ENCODE peak calls at places on chromosomes 13 and 19, in five cellular contexts. One of them, this sample, is unnamed.
A peak's percentile ranks its signal among the peaks of the same experiment; 100 is the strongest.

GRCh38 chr19:29387586-29387985 is 138.2 kb upstream of the VSTM2B start:
- DNase-seq in activated T-helper 1 cell treated with anti-CD3 and anti-CD28 coated beads, Interleukin-12 subunit alpha, Interleukin-12 subunit beta, Interleukin-2, Interleukin-4 antibody, amounts not matched to agents 30 ng/mL and 10 ng/mL and 1 ng/mL, durations not matched to agents 14 hours and 24 hours and 36 hours: no peak
- DNase-seq in head of caudate nucleus: no peak
- DNase-seq in stimulated activated CD4-positive, alpha-beta T cell treated with anti-CD3 and anti-CD28 coated beads, Interleukin-12 subunit alpha, Interleukin-12 subunit beta, amount 100 ng/mL, for 48 hours: no peak
- DNase-seq in NAMALWA: no peak
- DNase-seq in this sample: no peak

GRCh38 chr19:23774156-23774971 is 15.7 kb upstream of the ZNF681 start:
- DNase-seq in NAMALWA: no peak
- DNase-seq in stimulated activated CD4-positive, alpha-beta T cell treated with anti-CD3 and anti-CD28 coated beads, Interleukin-12 subunit alpha, Interleukin-12 subunit beta, amount 100 ng/mL, for 48 hours: no peak
- DNase-seq in activated T-helper 1 cell treated with anti-CD3 and anti-CD28 coated beads, Interleukin-12 subunit alpha, Interleukin-12 subunit beta, Interleukin-2, Interleukin-4 antibody, amounts not matched to agents 30 ng/mL and 10 ng/mL and 1 ng/mL, durations not matched to agents 14 hours and 24 hours and 36 hours: no peak
- DNase-seq in head of caudate nucleus: no peak
- DNase-seq in this sample: peak; percentile 65

GRCh38 chr19:41705393-41706174 is 2.8 kb upstream of the CEACAM5 start:
- DNase-seq in activated T-helper 1 cell treated with anti-CD3 and anti-CD28 coated beads, Interleukin-12 subunit alpha, Interleukin-12 subunit beta, Interleukin-2, Interleukin-4 antibody, amounts not matched to agents 30 ng/mL and 10 ng/mL and 1 ng/mL, durations not matched to agents 14 hours and 24 hours and 36 hours: no peak
- DNase-seq in NAMALWA: peak; percentile 35
- DNase-seq in head of caudate nucleus: no peak
- DNase-seq in stimulated activated CD4-positive, alpha-beta T cell treated with anti-CD3 and anti-CD28 coated beads, Interleukin-12 subunit alpha, Interleukin-12 subunit beta, amount 100 ng/mL, for 48 hours: peak; percentile 19
- DNase-seq in this sample: no peak

GRCh38 chr13:89951341-89951740 is 1396.1 kb upstream of the MIR17HG start:
- DNase-seq in NAMALWA: no peak
- DNase-seq in stimulated activated CD4-positive, alpha-beta T cell treated with anti-CD3 and anti-CD28 coated beads, Interleukin-12 subunit alpha, Interleukin-12 subunit beta, amount 100 ng/mL, for 48 hours: no peak
- DNase-seq in head of caudate nucleus: no peak
- DNase-seq in activated T-helper 1 cell treated with anti-CD3 and anti-CD28 coated beads, Interleukin-12 subunit alpha, Interleukin-12 subunit beta, Interleukin-2, Interleukin-4 antibody, amounts not matched to agents 30 ng/mL and 10 ng/mL and 1 ng/mL, durations not matched to agents 14 hours and 24 hours and 36 hours: no peak
- DNase-seq in this sample: no peak

GRCh38 chr13:62643799-62644484 is 1228.3 kb upstream of the PCDH20 start:
- DNase-seq in stimulated activated CD4-positive, alpha-beta T cell treated with anti-CD3 and anti-CD28 coated beads, Interleukin-12 subunit alpha, Interleukin-12 subunit beta, amount 100 ng/mL, for 48 hours: no peak
- DNase-seq in head of caudate nucleus: no peak
- DNase-seq in NAMALWA: peak; percentile 88
- DNase-seq in activated T-helper 1 cell treated with anti-CD3 and anti-CD28 coated beads, Interleukin-12 subunit alpha, Interleukin-12 subunit beta, Interleukin-2, Interleukin-4 antibody, amounts not matched to agents 30 ng/mL and 10 ng/mL and 1 ng/mL, durations not matched to agents 14 hours and 24 hours and 36 hours: no peak
- DNase-seq in this sample: no peak

GRCh38 chr13:92967923-92968322 is 258.7 kb upstream of the GPC6 start:
- DNase-seq in stimulated activated CD4-positive, alpha-beta T cell treated with anti-CD3 and anti-CD28 coated beads, Interleukin-12 subunit alpha, Interleukin-12 subunit beta, amount 100 ng/mL, for 48 hours: no peak
- DNase-seq in NAMALWA: no peak
- DNase-seq in activated T-helper 1 cell treated with anti-CD3 and anti-CD28 coated beads, Interleukin-12 subunit alpha, Interleukin-12 subunit beta, Interleukin-2, Interleukin-4 antibody, amounts not matched to agents 30 ng/mL and 10 ng/mL and 1 ng/mL, durations not matched to agents 14 hours and 24 hours and 36 hours: no peak
- DNase-seq in head of caudate nucleus: no peak
- DNase-seq in this sample: no peak

GRCh38 chr13:31846984-31847752 is 107.8 kb downstream of the RXFP2 start:
- DNase-seq in head of caudate nucleus: peak; percentile 22
- DNase-seq in activated T-helper 1 cell treated with anti-CD3 and anti-CD28 coated beads, Interleukin-12 subunit alpha, Interleukin-12 subunit beta, Interleukin-2, Interleukin-4 antibody, amounts not matched to agents 30 ng/mL and 10 ng/mL and 1 ng/mL, durations not matched to agents 14 hours and 24 hours and 36 hours: no peak
- DNase-seq in NAMALWA: peak; percentile 10
- DNase-seq in stimulated activated CD4-positive, alpha-beta T cell treated with anti-CD3 and anti-CD28 coated beads, Interleukin-12 subunit alpha, Interleukin-12 subunit beta, amount 100 ng/mL, for 48 hours: peak; percentile 4
- DNase-seq in this sample: no peak

GRCh38 chr13:78607409-78608253 is 4.3 kb upstream of the POU4F1 start:
- DNase-seq in NAMALWA: no peak
- DNase-seq in stimulated activated CD4-positive, alpha-beta T cell treated with anti-CD3 and anti-CD28 coated beads, Interleukin-12 subunit alpha, Interleukin-12 subunit beta, amount 100 ng/mL, for 48 hours: no peak
- DNase-seq in activated T-helper 1 cell treated with anti-CD3 and anti-CD28 coated beads, Interleukin-12 subunit alpha, Interleukin-12 subunit beta, Interleukin-2, Interleukin-4 antibody, amounts not matched to agents 30 ng/mL and 10 ng/mL and 1 ng/mL, durations not matched to agents 14 hours and 24 hours and 36 hours: no peak
- DNase-seq in head of caudate nucleus: no peak
- DNase-seq in this sample: no peak

GRCh38 chr19:51359294-51359693 is 6.9 kb downstream of the ETFB start:
- DNase-seq in stimulated activated CD4-positive, alpha-beta T cell treated with anti-CD3 and anti-CD28 coated beads, Interleukin-12 subunit alpha, Interleukin-12 subunit beta, amount 100 ng/mL, for 48 hours: no peak
- DNase-seq in NAMALWA: no peak
- DNase-seq in activated T-helper 1 cell treated with anti-CD3 and anti-CD28 coated beads, Interleukin-12 subunit alpha, Interleukin-12 subunit beta, Interleukin-2, Interleukin-4 antibody, amounts not matched to agents 30 ng/mL and 10 ng/mL and 1 ng/mL, durations not matched to agents 14 hours and 24 hours and 36 hours: no peak
- DNase-seq in head of caudate nucleus: no peak
- DNase-seq in this sample: no peak

This sample was measured in vagina.